ENCODE peak calls at places on chromosomes 1 and 21, in five cellular contexts. S, T, U, L and Z are unnamed samples.

GRCh38 chr1:218557731-218558130 is 212.6 kb downstream of the TGFB2 start:
- DNase-seq in U (peak), S (no peak), L (peak), T (peak), Z (peak)

GRCh38 chr1:100265562-100265930 is 470 bp upstream of the RTCA start:
- DNase-seq in S (peak), L (no peak), U (peak), T (peak), Z (no peak)

GRCh38 chr1:50332941-50333594 is 90.2 kb downstream of the DMRTA2 start:
- DNase-seq in T (peak), U (peak), L (peak), S (peak), Z (peak)

GRCh38 chr1:11598461-11598860 is 55.8 kb downstream of the FBXO2 start:
- DNase-seq in T (peak), U (no peak), L (no peak), S (no peak), Z (no peak)

GRCh38 chr1:58782308-58783089 is 1.3 kb downstream of the JUN start:
- DNase-seq in L (peak), U (peak), T (peak), S (peak), Z (no peak)

GRCh38 chr1:204651843-204652421 is 33.6 kb downstream of the LRRN2 start:
- DNase-seq in T (no peak), S (no peak), L (no peak), U (peak), Z (no peak)

GRCh38 chr1:169486281-169486904 is 649 bp upstream of the SLC19A2 start:
- DNase-seq in S (peak), L (peak), T (peak), U (no peak), Z (no peak)

GRCh38 chr1:230745071-230745470 is 2.1 kb upstream of the CAPN9 start:
- DNase-seq in U (no peak), T (no peak), L (no peak), S (no peak), Z (no peak)

GRCh38 chr21:41507521-41508414 is at the start of gene TMPRSS2:
- DNase-seq in S (no peak), L (no peak), U (peak), T (no peak), Z (no peak)

GRCh38 chr21:45825209-45825602 is 156.4 kb upstream of the COL6A1 start:
- DNase-seq in S (no peak), T (no peak), L (no peak), U (no peak), Z (no peak)

GRCh38 chr1:246608616-246609376 is 42.5 kb downstream of the CNST start:
- DNase-seq in T (peak), L (peak), U (peak), S (peak), Z (peak)

GRCh38 chr1:204313675-204314074 is 46.1 kb downstream of the PLEKHA6 start:
- DNase-seq in U (no peak), L (no peak), T (no peak), S (no peak), Z (no peak)